ENCODE peak calls at places on chromosomes 16 and 17, in seven cellular contexts. M, S, W, I, J, V and U are unnamed samples.
A peak's percentile ranks its signal among the peaks of the same experiment; 100 is the strongest.

GRCh38 chr16:51431517-51432241 is 280.6 kb upstream of the SALL1 start:
- DNase-seq in W (no peak), V (no peak), S (peak; percentile 99), M (no peak), I (no peak), J (no peak), U (no peak)

GRCh38 chr17:6100891-6101290 is 30.7 kb downstream of the WSCD1 start:
- DNase-seq in V (no peak), I (no peak), S (no peak), J (no peak), M (no peak), W (no peak), U (no peak)

GRCh38 chr17:15335446-15335845 is 6.0 kb downstream of the TEKT3 start:
- DNase-seq in S (no peak), J (no peak), I (no peak), W (no peak), V (no peak), M (no peak), U (no peak)

GRCh38 chr16:82748026-82748425 is 121.3 kb downstream of the CDH13 start:
- DNase-seq in J (no peak), S (peak; percentile 66), V (no peak), W (no peak), I (no peak), M (peak; percentile 75), U (peak; percentile 33)

GRCh38 chr16:20327444-20328041 is at the start of gene GP2:
- DNase-seq in V (no peak), I (peak; percentile 36), S (no peak), J (peak; percentile 84), W (no peak), M (no peak), U (no peak)

GRCh38 chr17:50817142-50817751 is 18.1 kb upstream of the WFIKKN2 start:
- DNase-seq in V (peak; percentile 84), I (peak; percentile 71), J (no peak), M (no peak), S (no peak), W (peak; percentile 71), U (no peak)

GRCh38 chr17:82830249-82830661 is 9.6 kb downstream of the ZNF750 start:
- DNase-seq in M (no peak), W (peak; percentile 75), I (no peak), J (peak; percentile 68), V (no peak), S (peak; percentile 10), U (no peak)

GRCh38 chr17:43608313-43608712 is 53.4 kb downstream of the MEOX1 start:
- DNase-seq in J (no peak), W (no peak), M (no peak), I (no peak), V (no peak), S (peak; percentile 70), U (no peak)

GRCh38 chr16:14362774-14363371 is 267.2 kb downstream of the PARN start:
- DNase-seq in J (no peak), V (no peak), M (no peak), I (no peak), S (peak; percentile 74), W (no peak), U (no peak)

GRCh38 chr16:66441586-66442375 is 14.7 kb downstream of the BEAN1 start:
- DNase-seq in M (no peak), V (no peak), J (no peak), S (peak; percentile 44), I (no peak), W (no peak), U (no peak)

GRCh38 chr16:28498666-28499065 is 4.2 kb downstream of the APOBR start:
- DNase-seq in J (no peak), M (no peak), I (no peak), S (no peak), V (no peak), W (no peak), U (no peak)

GRCh38 chr16:81273223-81273940 is 34.9 kb downstream of the BCO1 start:
- DNase-seq in J (no peak), I (no peak), W (no peak), V (peak; percentile 46), S (no peak), M (no peak), U (no peak)

GRCh38 chr16:46801428-46802049 is 29.4 kb downstream of the C16orf87 start:
- DNase-seq in W (no peak), M (no peak), V (no peak), I (no peak), S (peak; percentile 25), J (no peak), U (no peak)

GRCh38 chr17:34110315-34110714 is 144.8 kb upstream of the CCL2 start:
- DNase-seq in M (no peak), V (no peak), S (no peak), I (peak; percentile 54), W (no peak), J (peak; percentile 84), U (no peak)

GRCh38 chr17:80219777-80220708 is at the start of the genes SGSH and SLC26A11:
- DNase-seq in M (peak; percentile 90), J (peak; percentile 93), W (peak; percentile 86), S (peak; percentile 45), I (peak; percentile 93), V (peak; percentile 92), U (peak; percentile 49)

GRCh38 chr16:89922477-89922883 is 662 bp upstream of the TUBB3 start:
- DNase-seq in I (peak; percentile 83), W (peak; percentile 61), M (peak; percentile 86), S (peak; percentile 91), J (peak; percentile 83), V (peak; percentile 80), U (peak; percentile 80)

GRCh38 chr16:89921131-89921698 is 1.9 kb upstream of the TUBB3 start:
- DNase-seq in J (peak; percentile 75), S (no peak), W (no peak), V (no peak), M (no peak), I (peak; percentile 63), U (no peak)

GRCh38 chr16:89921699-89922476 is 1.3 kb upstream of the TUBB3 start:
- DNase-seq in V (peak; percentile 80), I (peak; percentile 86), J (no peak), M (peak; percentile 81), W (peak; percentile 67), S (peak; percentile 94), U (peak; percentile 71)

GRCh38 chr16:89919535-89920406 is 1.1 kb downstream of the MC1R start:
- DNase-seq in I (peak; percentile 29), S (no peak), J (peak; percentile 62), M (no peak), W (no peak), V (no peak), U (no peak)

GRCh38 chr16:89920723-89921122 is 2.1 kb downstream of the MC1R start:
- DNase-seq in I (peak; percentile 32), W (no peak), M (no peak), S (peak; percentile 47), J (peak; percentile 55), V (no peak), U (no peak)
- H3K27ac ChIP-seq in I (no peak overlapping the region), W (no peak overlapping the region), M (no peak overlapping the region), S (peak overlapping the region; percentile 97), J (no peak overlapping the region), V (no peak overlapping the region), U (peak overlapping the region; percentile 79)

DNA sequence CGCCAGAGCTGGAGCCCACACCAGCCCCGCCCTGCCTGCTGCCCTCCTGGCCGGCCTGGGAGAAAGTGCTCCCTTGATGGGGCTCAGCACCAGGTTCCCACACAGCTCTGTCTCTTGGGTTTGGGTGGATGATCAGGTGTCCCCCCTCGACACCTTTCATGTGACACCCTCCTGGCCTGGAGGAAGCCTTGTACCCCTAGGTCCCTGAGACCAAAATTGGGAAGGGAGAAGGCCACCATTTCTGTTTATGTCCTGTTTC is 19.4 kb upstream of the PLLP start:
- DNase-seq in I (no peak), V (peak; percentile 61), M (peak; percentile 70), W (no peak), S (no peak), J (no peak), U (no peak)
- H3K27ac ChIP-seq in I (no peak overlapping the region), V (peak overlapping the region; percentile 68), M (peak overlapping the region; percentile 88), W (no peak overlapping the region), S (no peak overlapping the region), J (peak overlapping the region; percentile 60), U (peak overlapping the region; percentile 95)

GRCh38 chr16:629289-630023 is 1.3 kb upstream of the WFIKKN1 start:
- DNase-seq in S (no peak), W (no peak), J (peak; percentile 83), M (no peak), V (peak; percentile 65), I (peak; percentile 63), U (no peak)
- H3K27ac ChIP-seq in S (no peak overlapping the region), W (no peak overlapping the region), J (no peak overlapping the region), M (no peak overlapping the region), V (peak overlapping the region; percentile 65), I (no peak overlapping the region), U (no peak overlapping the region)

GRCh38 chr16:74296465-74297295 is at the start of gene PSMD7:
- DNase-seq in M (peak; percentile 95), I (peak; percentile 91), J (peak; percentile 95), V (peak; percentile 97), W (peak; percentile 89), S (peak; percentile 85), U (peak; percentile 73)
- H3K27ac ChIP-seq in M (peak within 1 kb of the TSS; percentile 93), I (no peak within 1 kb of the TSS), J (peak within 1 kb of the TSS; percentile 90), V (peak within 1 kb of the TSS; percentile 85), W (peak within 1 kb of the TSS; percentile 81), S (peak within 1 kb of the TSS; percentile 94), U (peak within 1 kb of the TSS; percentile 86)

DNA sequence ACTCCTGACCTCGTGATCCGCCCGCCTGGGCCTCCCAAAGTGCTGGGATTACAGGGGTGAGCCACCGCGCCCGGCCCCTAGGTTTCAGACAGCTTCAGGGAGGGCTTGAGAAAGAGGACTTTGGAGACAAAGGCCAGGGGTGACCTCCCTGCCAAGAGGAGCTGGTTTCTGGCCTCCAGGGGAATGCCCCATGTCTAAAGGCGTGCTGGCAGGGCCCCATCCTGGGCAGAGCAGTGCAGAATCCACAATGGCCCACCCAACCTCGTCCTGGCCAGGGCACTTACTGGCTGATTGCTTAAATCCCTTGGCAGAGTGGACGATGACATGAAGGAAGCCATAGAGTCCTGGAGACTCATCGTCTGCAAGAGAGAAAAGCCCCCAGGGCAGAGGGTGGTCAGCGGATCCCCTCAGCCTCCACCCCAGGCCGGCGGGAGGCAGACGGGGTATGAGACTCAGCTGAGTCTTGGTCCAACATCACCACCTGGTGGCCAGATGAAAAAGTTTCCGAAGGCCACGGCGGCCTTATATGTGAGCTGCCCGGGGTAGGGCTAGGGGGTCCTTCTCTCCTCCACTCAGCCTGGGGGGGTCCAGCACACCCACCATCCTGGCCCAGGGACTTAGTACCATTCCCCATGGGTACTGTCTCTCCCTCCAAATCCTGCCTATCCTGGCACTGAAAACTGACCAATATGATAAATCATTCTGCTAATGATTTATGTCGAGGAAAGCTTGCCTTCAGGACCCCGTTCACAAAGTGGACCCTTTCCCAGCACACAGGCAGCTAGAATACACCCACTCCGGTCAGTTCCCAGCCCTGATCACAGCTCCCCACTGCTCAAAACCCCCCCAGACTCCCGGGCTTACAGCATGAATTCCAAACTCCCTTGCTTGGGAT is 59.1 kb downstream of the TIMM22 start:
- DNase-seq in J (peak; percentile 82), S (peak; percentile 59), M (no peak), V (no peak), W (peak; percentile 73), I (peak; percentile 84), U (no peak)
- H3K27ac ChIP-seq in J (no peak overlapping the region), S (no peak overlapping the region), M (peak overlapping the region; percentile 46), V (no peak overlapping the region), W (no peak overlapping the region), I (no peak overlapping the region), U (peak overlapping the region; percentile 57)